ENCODE peak calls at places on chromosomes 12 and 14, in four cellular contexts. One of them, this sample, is unnamed.

GRCh38 chr12:131729254-131729955 is 18.5 kb downstream of the SFSWAP start:
- DNase-seq in GM12878: no peak
- DNase-seq in H1: no peak
- DNase-seq in SK-N-SH: no peak
- DNase-seq in this sample: no peak

GRCh38 chr12:132222096-132222807 is 78.0 kb downstream of the NOC4L start:
- DNase-seq in GM12878: peak
- DNase-seq in H1: no peak
- DNase-seq in SK-N-SH: no peak
- DNase-seq in this sample: no peak

GRCh38 chr14:98955036-98955740 is 316.8 kb downstream of the BCL11B start:
- DNase-seq in GM12878: no peak
- DNase-seq in H1: no peak
- DNase-seq in SK-N-SH: no peak
- DNase-seq in this sample: no peak

GRCh38 chr12:98002887-98003493 is 512.4 kb upstream of the TMPO start:
- DNase-seq in GM12878: no peak
- DNase-seq in H1: peak
- DNase-seq in SK-N-SH: peak
- DNase-seq in this sample: peak

GRCh38 chr12:69985656-69986055 is 160.6 kb downstream of the MYRFL start:
- DNase-seq in GM12878: no peak
- DNase-seq in H1: peak
- DNase-seq in SK-N-SH: peak
- DNase-seq in this sample: peak

GRCh38 chr12:10018390-10018789 is 8.0 kb downstream of the CLEC12B start:
- DNase-seq in GM12878: no peak
- DNase-seq in H1: no peak
- DNase-seq in SK-N-SH: no peak
- DNase-seq in this sample: no peak

GRCh38 chr12:4107436-4107878 is 166.1 kb upstream of the CCND2 start:
- DNase-seq in GM12878: peak
- DNase-seq in H1: peak
- DNase-seq in SK-N-SH: peak
- DNase-seq in this sample: peak

GRCh38 chr12:56957229-56958052 is at the start of gene RDH16:
- DNase-seq in GM12878: no peak
- DNase-seq in H1: no peak
- DNase-seq in SK-N-SH: no peak
- DNase-seq in this sample: no peak

GRCh38 chr12:99029502-99030271 is 384.6 kb downstream of the APAF1 start:
- DNase-seq in GM12878: no peak
- DNase-seq in H1: no peak
- DNase-seq in SK-N-SH: no peak
- DNase-seq in this sample: no peak

GRCh38 chr14:22837059-22837749 is 819 bp downstream of the MMP14 start:
- DNase-seq in GM12878: no peak
- DNase-seq in H1: no peak
- DNase-seq in SK-N-SH: peak
- DNase-seq in this sample: no peak

GRCh38 chr12:42568952-42569916 is 20.3 kb downstream of the PRICKLE1 start:
- DNase-seq in GM12878: peak
- DNase-seq in H1: no peak
- DNase-seq in SK-N-SH: no peak
- DNase-seq in this sample: peak

GRCh38 chr12:90321369-90321768 is 612.7 kb upstream of the ATP2B1 start:
- DNase-seq in GM12878: no peak
- DNase-seq in H1: no peak
- DNase-seq in SK-N-SH: no peak
- DNase-seq in this sample: no peak

GRCh38 chr12:75783093-75783877 is 248.3 kb downstream of the PHLDA1 start:
- DNase-seq in GM12878: no peak
- DNase-seq in H1: no peak
- DNase-seq in SK-N-SH: no peak
- DNase-seq in this sample: no peak

GRCh38 chr14:38047518-38047917 is 160.2 kb upstream of the SSTR1 start:
- DNase-seq in GM12878: no peak
- DNase-seq in H1: no peak
- DNase-seq in SK-N-SH: no peak
- DNase-seq in this sample: no peak

GRCh38 chr12:48420031-48420775 is 52.2 kb upstream of the ANP32D start:
- DNase-seq in GM12878: no peak
- DNase-seq in H1: no peak
- DNase-seq in SK-N-SH: no peak
- DNase-seq in this sample: no peak

GRCh38 chr14:90523961-90524875 is 127.4 kb downstream of the CALM1 start:
- DNase-seq in GM12878: no peak
- DNase-seq in H1: no peak
- DNase-seq in SK-N-SH: no peak
- DNase-seq in this sample: no peak

GRCh38 chr14:90521930-90522483 is 125.2 kb downstream of the CALM1 start:
- DNase-seq in GM12878: no peak
- DNase-seq in H1: no peak
- DNase-seq in SK-N-SH: no peak
- DNase-seq in this sample: no peak

GRCh38 chr14:90521121-90521929 is 124.5 kb downstream of the CALM1 start:
- DNase-seq in GM12878: no peak
- DNase-seq in H1: no peak
- DNase-seq in SK-N-SH: no peak
- DNase-seq in this sample: no peak

GRCh38 chr14:90523544-90523943 is 126.7 kb downstream of the CALM1 start:
- DNase-seq in GM12878: no peak
- DNase-seq in H1: no peak
- DNase-seq in SK-N-SH: no peak
- DNase-seq in this sample: no peak

DNA sequence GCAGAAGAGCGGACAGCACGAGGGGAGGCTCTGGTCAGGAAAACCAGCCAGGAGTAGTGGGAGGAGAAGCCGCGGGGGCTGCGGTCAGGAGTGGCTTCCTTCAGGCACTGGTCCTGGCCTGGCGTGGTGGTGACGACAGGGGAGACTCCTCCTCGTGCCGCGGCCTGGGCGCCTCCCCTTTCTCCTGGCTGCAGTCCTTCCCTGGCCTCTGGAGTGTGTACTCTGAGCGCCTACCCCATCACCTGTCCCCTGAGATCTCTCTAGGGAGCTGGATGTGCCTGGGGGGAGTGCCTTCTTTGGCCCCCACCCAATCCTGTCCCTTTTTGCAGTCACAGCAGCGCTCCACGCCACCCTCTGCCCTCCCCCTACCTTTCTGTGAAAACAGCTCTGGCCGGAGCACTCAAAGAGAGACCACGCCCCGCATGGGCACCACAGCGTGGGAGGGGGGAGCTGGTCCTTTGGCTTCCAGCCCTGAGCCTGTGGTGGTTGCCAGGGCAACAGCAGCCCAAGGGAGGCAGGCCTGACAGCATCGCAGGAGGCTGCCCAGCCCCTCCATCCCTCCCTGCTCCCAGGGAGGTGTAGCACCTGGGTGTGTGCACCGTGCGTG is 125.9 kb downstream of the CALM1 start:
- DNase-seq in GM12878: no peak
- DNase-seq in H1: no peak
- DNase-seq in SK-N-SH: peak
- DNase-seq in this sample: no peak
- TF ChIP-seq NRF1 in GM12878: no peak
- TF ChIP-seq NRF1 in H1: no peak
- TF ChIP-seq NRF1 in SK-N-SH: no peak
- TF ChIP-seq NRF1 in this sample: no peak

DNA sequence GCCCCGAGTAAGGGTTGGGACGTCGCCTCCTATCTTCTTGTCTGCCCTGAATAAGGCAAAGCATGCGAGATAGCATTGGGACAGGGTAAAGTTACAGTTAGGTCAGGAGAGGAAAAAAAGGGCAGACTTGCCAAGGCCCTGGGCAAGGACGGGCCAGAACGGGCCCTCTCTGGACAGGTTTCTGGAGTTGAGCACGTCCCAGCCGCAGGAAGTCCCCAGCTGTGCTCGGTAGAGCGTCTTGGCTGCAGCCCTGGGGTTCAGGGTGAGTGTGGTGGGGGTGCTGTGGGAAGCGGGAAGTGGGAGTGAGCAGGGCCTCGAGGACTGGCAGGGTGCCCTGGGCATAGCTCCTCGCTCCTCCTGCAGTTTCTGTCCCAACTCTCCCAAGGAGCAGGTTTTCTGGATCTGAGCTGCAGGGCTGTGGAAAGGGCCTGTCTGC is 5.4 kb downstream of the RPS6KL1 start:
- DNase-seq in GM12878: no peak
- DNase-seq in H1: no peak
- DNase-seq in SK-N-SH: no peak
- DNase-seq in this sample: no peak
- TF ChIP-seq NRF1 in GM12878: no peak
- TF ChIP-seq NRF1 in H1: no peak
- TF ChIP-seq NRF1 in SK-N-SH: no peak
- TF ChIP-seq NRF1 in this sample: no peak

DNA sequence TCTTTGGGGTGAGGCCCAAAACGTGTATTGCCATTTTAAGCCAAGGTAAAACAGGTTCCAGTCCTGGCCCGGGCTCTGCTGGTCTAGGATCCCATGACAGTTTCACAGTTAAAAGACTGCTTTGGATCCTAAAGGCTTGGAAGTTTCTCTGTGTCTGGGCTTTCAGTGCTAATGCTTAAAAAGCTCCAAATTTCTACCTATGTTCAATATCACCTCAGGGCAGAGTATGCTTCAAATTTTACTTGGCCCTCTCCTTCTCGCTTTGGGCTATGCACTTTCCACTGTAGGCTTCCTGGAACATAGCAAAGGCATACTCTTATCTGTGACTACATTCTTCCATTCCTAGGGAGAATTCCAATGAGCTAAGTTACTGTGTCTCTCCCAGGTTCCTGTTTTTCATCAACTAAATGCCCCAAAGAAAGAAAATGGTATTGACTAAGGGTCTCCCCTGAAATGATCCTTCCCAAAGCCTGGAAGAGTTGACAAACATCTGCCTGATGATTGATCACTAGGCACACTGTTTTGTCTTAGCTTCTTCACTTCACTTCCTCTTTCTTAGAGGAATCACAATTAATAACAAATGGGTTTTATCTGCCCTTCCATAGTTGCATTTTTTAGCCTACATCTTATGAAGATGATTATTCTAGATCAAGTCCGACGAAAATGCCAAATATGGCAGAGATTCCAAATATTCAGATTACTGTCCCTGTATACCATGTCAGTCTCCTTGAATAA is 79.4 kb downstream of the TMTC2 start:
- DNase-seq in GM12878: no peak
- DNase-seq in H1: no peak
- DNase-seq in SK-N-SH: no peak
- DNase-seq in this sample: no peak
- TF ChIP-seq NRF1 in GM12878: no peak
- TF ChIP-seq NRF1 in H1: no peak
- TF ChIP-seq NRF1 in SK-N-SH: no peak
- TF ChIP-seq NRF1 in this sample: no peak

GRCh38 chr14:66543996-66544395 is 36.0 kb downstream of the GPHN start:
- DNase-seq in GM12878: no peak
- DNase-seq in H1: no peak
- DNase-seq in SK-N-SH: no peak
- DNase-seq in this sample: no peak

GRCh38 chr14:66541627-66542026 is 33.7 kb downstream of the GPHN start:
- DNase-seq in GM12878: no peak
- DNase-seq in H1: no peak
- DNase-seq in SK-N-SH: no peak
- DNase-seq in this sample: no peak

GRCh38 chr14:66540038-66540437 is 32.1 kb downstream of the GPHN start:
- DNase-seq in GM12878: no peak
- DNase-seq in H1: no peak
- DNase-seq in SK-N-SH: no peak
- DNase-seq in this sample: no peak

DNA sequence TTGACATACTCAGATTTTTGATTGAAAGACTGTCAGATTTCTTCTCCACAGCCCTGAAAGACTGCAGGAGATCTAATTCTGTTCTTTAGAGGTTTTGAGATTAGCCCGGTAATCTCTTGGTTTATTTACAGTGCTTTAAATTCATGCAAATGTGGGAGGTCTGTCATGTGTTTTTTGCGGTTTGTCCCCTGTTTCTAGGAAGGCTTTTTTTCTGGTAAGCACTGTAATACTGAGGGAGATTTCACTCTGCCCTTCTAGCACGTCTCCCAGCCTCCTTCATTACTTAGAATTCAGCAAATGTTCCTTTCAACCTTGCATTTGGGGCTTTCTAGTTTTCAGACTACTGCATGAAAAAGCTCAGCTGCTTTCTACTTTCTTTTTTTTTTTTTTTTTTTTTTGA is 31.1 kb downstream of the GPHN start:
- DNase-seq in GM12878: peak
- DNase-seq in H1: no peak
- DNase-seq in SK-N-SH: peak
- DNase-seq in this sample: no peak
- TF ChIP-seq NRF1 in GM12878: no peak
- TF ChIP-seq NRF1 in H1: no peak
- TF ChIP-seq NRF1 in SK-N-SH: no peak
- TF ChIP-seq NRF1 in this sample: no peak